ENCODE peak calls at places on chromosome 13, in four cellular contexts. S is GM12878, X is K562, C is IMR-90. E is an unnamed sample.

GRCh38 chr13:52127378-52127777 is 1.5 kb downstream of the NEK5 start:
- DNase-seq in S (no peak), C (no peak), X (no peak), E (no peak)

GRCh38 chr13:114256547-114256946 is 21.9 kb downstream of the CDC16 start:
- DNase-seq in C (no peak), S (no peak), X (no peak), E (no peak)

GRCh38 chr13:113537909-113538688 is 46.5 kb upstream of the TFDP1 start:
- DNase-seq in C (no peak), S (no peak), X (no peak), E (no peak)

GRCh38 chr13:96082640-96083039 is 7.3 kb upstream of the HS6ST3 start:
- DNase-seq in X (no peak), S (no peak), C (no peak), E (peak)

GRCh38 chr13:26695891-26696311 is 64.7 kb downstream of the GPR12 start:
- DNase-seq in C (no peak), S (no peak), X (no peak), E (no peak)

GRCh38 chr13:32676242-32676641 is 90.0 kb downstream of the PDS5B start:
- DNase-seq in X (no peak), C (peak), S (no peak), E (peak)

GRCh38 chr13:36030670-36031331 is 100.4 kb downstream of the DCLK1 start:
- DNase-seq in C (peak), S (no peak), X (no peak), E (peak)

GRCh38 chr13:113670541-113670940 is 3.5 kb downstream of the GRK1 start:
- DNase-seq in S (no peak), X (no peak), C (no peak), E (no peak)

GRCh38 chr13:101155920-101156319 is 260.4 kb downstream of the NALCN start:
- DNase-seq in S (no peak), C (no peak), X (no peak), E (no peak)

GRCh38 chr13:100694722-100695644 is 20.4 kb upstream of the TMTC4 start:
- DNase-seq in X (peak), S (no peak), C (peak), E (peak)

GRCh38 chr13:20519887-20520286 is 5.8 kb downstream of the CRYL1 start:
- DNase-seq in C (no peak), X (no peak), S (no peak), E (no peak)

GRCh38 chr13:37889102-37889501 is 19.5 kb upstream of the TRPC4 start:
- DNase-seq in S (no peak), X (no peak), C (peak), E (no peak)

GRCh38 chr13:33045829-33046592 is 29.8 kb downstream of the KL start:
- DNase-seq in X (no peak), S (no peak), C (no peak), E (no peak)

GRCh38 chr13:114132419-114133121 is at the start of gene RASA3:
- DNase-seq in S (no peak), X (peak), C (peak), E (peak)

GRCh38 chr13:48214519-48215121 is 18.4 kb upstream of the ITM2B start:
- DNase-seq in C (no peak), X (no peak), S (no peak), E (no peak)

GRCh38 chr13:75321084-75321483 is 160.9 kb downstream of the TBC1D4 start:
- DNase-seq in X (no peak), S (no peak), C (no peak), E (no peak)

GRCh38 chr13:102402292-102402691 is 444 bp upstream of the FGF14 start:
- DNase-seq in C (peak), X (no peak), S (no peak), E (no peak)

GRCh38 chr13:64029343-64030093 is 2613.9 kb upstream of the PCDH20 start:
- DNase-seq in C (no peak), S (no peak), X (no peak), E (no peak)

GRCh38 chr13:30125422-30126073 is 181.8 kb downstream of the KATNAL1 start:
- DNase-seq in S (no peak), C (peak), X (no peak), E (no peak)

GRCh38 chr13:100039740-100040139 is 49.2 kb upstream of the PCCA start:
- DNase-seq in X (no peak), S (no peak), C (peak), E (no peak)

GRCh38 chr13:113479179-113479578 is 11.3 kb downstream of the DCUN1D2 start:
- DNase-seq in X (no peak), S (no peak), C (no peak), E (no peak)

GRCh38 chr13:53336441-53337160 is 308.0 kb downstream of the OLFM4 start:
- DNase-seq in S (no peak), X (no peak), C (no peak), E (no peak)

GRCh38 chr13:112674412-112675383 is 15.1 kb upstream of the ATP11A start:
- DNase-seq in X (no peak), C (no peak), S (no peak), E (no peak)

GRCh38 chr13:20512042-20512683 is 13.5 kb downstream of the CRYL1 start:
- DNase-seq in C (no peak), S (no peak), X (no peak), E (no peak)

GRCh38 chr13:78241278-78241919 is 322.8 kb upstream of the EDNRB start:
- DNase-seq in X (peak), C (peak), S (no peak), E (peak)

GRCh38 chr13:112483299-112483698 is 104.7 kb downstream of the TUBGCP3 start:
- DNase-seq in C (no peak), S (no peak), X (no peak), E (no peak)

GRCh38 chr13:65540064-65540635 is 1690.0 kb downstream of the PCDH9 start:
- DNase-seq in X (no peak), S (no peak), C (no peak), E (no peak)

GRCh38 chr13:36261976-36262375 is 35.6 kb downstream of the CCDC169 start:
- DNase-seq in X (no peak), S (no peak), C (no peak), E (no peak)

GRCh38 chr13:27449081-27449603 is 1.2 kb downstream of the MTIF3 start:
- DNase-seq in S (no peak), X (no peak), C (no peak), E (no peak)

GRCh38 chr13:33262997-33263396 is 22.6 kb downstream of the STARD13 start:
- DNase-seq in S (no peak), C (no peak), X (no peak), E (no peak)

GRCh38 chr13:24680258-24680920 is at the start of gene ATP12A:
- DNase-seq in S (no peak), X (no peak), C (no peak), E (no peak)

GRCh38 chr13:30796833-30797601 is 61.7 kb downstream of the ALOX5AP start:
- DNase-seq in C (peak), X (no peak), S (no peak), E (peak)

GRCh38 chr13:113178070-113178895 is 19.8 kb downstream of the PROZ start:
- DNase-seq in S (no peak), X (no peak), C (peak), E (peak)

GRCh38 chr13:21546372-21546771 is 57.6 kb downstream of the MICU2 start:
- DNase-seq in S (no peak), C (no peak), X (no peak), E (no peak)

DNA sequence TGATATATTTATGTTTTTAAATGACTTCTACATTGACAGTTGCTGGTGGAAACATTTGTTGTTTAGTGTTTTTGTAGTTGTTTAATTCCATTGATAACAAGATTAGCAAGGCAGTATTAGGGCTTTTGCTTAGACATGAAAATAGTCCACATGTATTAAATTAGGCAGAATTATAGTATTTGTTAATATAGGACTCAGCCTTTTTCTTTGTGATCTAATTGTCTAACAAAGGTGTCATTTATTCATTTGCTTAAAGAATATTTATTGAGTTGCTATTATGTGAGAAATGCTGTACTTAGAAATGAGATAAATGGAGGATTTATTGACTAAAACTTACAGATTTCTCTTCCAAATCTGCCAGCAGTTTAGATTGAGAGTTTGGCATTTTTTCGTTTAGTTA is 41.7 kb upstream of the KCTD4 start:
- DNase-seq in S (no peak), X (no peak), C (no peak), E (no peak)
- H3K9ac ChIP-seq in S (no peak), X (no peak), C (no peak), E (no peak)

GRCh38 chr13:79642596-79642995 is 161.6 kb downstream of the NDFIP2 start:
- DNase-seq in X (no peak), S (no peak), C (no peak), E (no peak)
- TF ChIP-seq CTCF in X (no peak), S (no peak), C (no peak), E (no peak)

DNA sequence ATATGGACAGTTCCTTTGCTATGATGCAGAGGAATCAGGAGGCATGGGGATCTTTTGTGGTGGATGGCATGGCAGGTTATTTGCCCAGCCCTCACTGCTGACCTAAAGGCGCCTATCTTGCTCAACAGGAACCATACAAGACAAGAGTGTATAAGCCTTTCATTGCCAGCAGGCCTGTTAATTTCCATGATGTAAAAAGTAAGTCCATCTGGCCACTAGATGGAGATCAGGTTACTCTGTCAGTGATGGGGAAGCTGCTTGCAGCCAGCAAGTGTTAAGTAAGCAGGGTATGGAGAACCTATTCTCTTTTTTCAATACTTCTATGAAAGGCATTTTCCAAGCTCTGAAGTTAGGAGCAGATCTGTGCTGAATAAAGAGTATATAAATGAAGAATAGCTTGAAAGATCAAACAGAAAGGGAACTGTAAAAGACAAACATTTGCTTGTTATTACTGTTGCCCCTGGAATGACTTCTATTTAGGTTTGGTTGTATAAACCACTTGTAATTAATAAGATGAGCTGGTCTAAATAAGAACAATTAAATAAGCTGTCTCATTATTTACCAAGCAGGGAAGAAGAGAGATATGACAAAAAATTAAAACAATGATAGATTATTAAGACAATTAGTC is 210.9 kb downstream of the RGCC start:
- DNase-seq in S (peak), X (peak), C (peak), E (peak)
- TF ChIP-seq FOS in S (no peak), X (no peak), C (no peak), E (no peak)

DNA sequence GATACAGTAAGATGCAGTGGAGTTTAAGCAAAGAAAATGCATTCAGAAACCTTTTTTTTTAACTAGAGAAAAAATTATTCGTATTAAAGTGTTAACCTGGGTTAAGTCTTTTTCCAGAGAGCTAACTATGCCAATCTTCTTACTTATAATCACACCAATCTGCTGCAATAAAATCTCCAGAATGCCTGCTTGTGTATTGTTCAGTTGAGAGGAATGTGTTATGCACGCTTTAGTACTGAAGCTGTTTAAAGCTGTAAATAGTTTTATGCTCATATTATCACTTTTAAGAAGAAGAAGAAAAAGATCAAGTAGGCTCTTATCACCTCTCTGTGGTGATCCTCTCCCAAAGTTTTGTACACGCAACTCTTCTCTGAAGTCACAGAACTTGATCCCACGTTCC is 528.7 kb downstream of the RFC3 start:
- DNase-seq in S (no peak), X (no peak), C (no peak), E (no peak)
- H3K9ac ChIP-seq in S (no peak), X (no peak), C (no peak), E (no peak)

E was measured in endothelial cell of umbilical vein.